ENCODE peak calls at places on chromosomes 7 and 10, in nine cellular contexts. V, U, K, S, H, B, G, A and O are unnamed samples.

GRCh38 chr10:132397671-132398565 is 918 bp downstream of the PWWP2B start:
- DNase-seq in V (no peak), U (no peak), K (no peak), G (peak; percentile 25), H (no peak), B (no peak), S (no peak), A (no peak), O (no peak)

GRCh38 chr10:623039-623438 is 66.4 kb downstream of the DIP2C start:
- DNase-seq in H (no peak), G (no peak), U (no peak), B (no peak), K (no peak), S (no peak), A (no peak), V (no peak), O (no peak)

GRCh38 chr7:1065263-1066260 is 21.2 kb downstream of the GPR146 start:
- DNase-seq in B (peak; percentile 92), S (no peak), U (peak; percentile 90), H (no peak), V (peak; percentile 67), A (peak; percentile 70), G (peak; percentile 76), K (peak; percentile 88), O (peak; percentile 84)

GRCh38 chr7:107167483-107168232 is 1.1 kb upstream of the HBP1 start:
- DNase-seq in V (peak; percentile 34), K (no peak), H (peak; percentile 47), A (no peak), U (no peak), B (peak; percentile 56), S (peak; percentile 63), G (peak; percentile 69), O (peak; percentile 9)

GRCh38 chr7:114865564-114865963 is 56.3 kb upstream of the MDFIC start:
- DNase-seq in A (peak; percentile 20), B (no peak), U (peak; percentile 59), V (peak; percentile 21), K (no peak), H (peak; percentile 46), S (peak; percentile 9), G (peak; percentile 62), O (peak; percentile 9)

GRCh38 chr10:3525832-3526449 is 259.1 kb downstream of the KLF6 start:
- DNase-seq in B (peak; percentile 93), H (peak; percentile 90), A (no peak), G (no peak), K (no peak), S (no peak), U (peak; percentile 54), V (no peak), O (no peak)

GRCh38 chr10:119670717-119671116 is 19.5 kb downstream of the BAG3 start:
- DNase-seq in G (no peak), U (no peak), H (no peak), S (no peak), V (no peak), K (no peak), A (no peak), B (no peak), O (no peak)

GRCh38 chr7:75884401-75884800 is 5.6 kb downstream of the RHBDD2 start:
- DNase-seq in B (no peak), V (no peak), A (no peak), G (no peak), U (no peak), H (no peak), K (no peak), S (no peak), O (no peak)

GRCh38 chr7:80721880-80722595 is 83.6 kb downstream of the CD36 start:
- DNase-seq in U (peak; percentile 10), G (no peak), H (no peak), B (peak; percentile 19), A (no peak), K (no peak), S (no peak), V (no peak), O (no peak)

GRCh38 chr10:109327266-109327665 is 596.0 kb downstream of the XPNPEP1 start:
- DNase-seq in V (no peak), A (no peak), K (no peak), H (no peak), B (no peak), U (no peak), G (no peak), S (no peak), O (no peak)

GRCh38 chr7:1938788-1939433 is 268.8 kb downstream of the ELFN1 start:
- DNase-seq in S (no peak), V (no peak), A (no peak), G (no peak), U (no peak), K (no peak), B (no peak), H (no peak), O (no peak)

GRCh38 chr7:150585199-150585598 is 18.0 kb downstream of the GIMAP4 start:
- DNase-seq in B (no peak), S (no peak), V (no peak), H (no peak), G (no peak), A (no peak), U (no peak), K (no peak), O (no peak)

GRCh38 chr7:20153999-20154398 is 63.2 kb downstream of the MACC1 start:
- DNase-seq in S (no peak), A (no peak), U (no peak), B (no peak), G (no peak), H (no peak), K (no peak), V (no peak), O (no peak)

GRCh38 chr7:132124575-132124974 is 451.7 kb downstream of the PLXNA4 start:
- DNase-seq in B (no peak), G (no peak), A (no peak), U (no peak), K (no peak), S (no peak), H (no peak), V (no peak), O (no peak)

GRCh38 chr10:132649651-132650360 is 112.2 kb downstream of the INPP5A start:
- DNase-seq in S (no peak), H (no peak), K (no peak), G (no peak), U (no peak), V (no peak), B (no peak), A (no peak), O (no peak)

GRCh38 chr7:111987115-111987826 is 218.9 kb downstream of the DOCK4 start:
- DNase-seq in U (no peak), B (no peak), G (no peak), A (no peak), H (peak; percentile 20), K (no peak), V (no peak), S (no peak), O (no peak)

GRCh38 chr7:14734839-14735321 is 167.7 kb downstream of the DGKB start:
- DNase-seq in K (no peak), H (no peak), G (no peak), U (peak; percentile 62), A (no peak), S (peak; percentile 17), V (no peak), B (no peak), O (peak; percentile 1)

GRCh38 chr7:51607447-51607846 is 290.8 kb upstream of the COBL start:
- DNase-seq in K (no peak), G (no peak), H (no peak), A (no peak), V (no peak), B (no peak), S (no peak), U (no peak), O (no peak)

GRCh38 chr7:25966469-25966868 is 185.5 kb upstream of the NFE2L3 start:
- DNase-seq in A (no peak), V (no peak), S (no peak), B (no peak), U (no peak), K (no peak), H (no peak), G (no peak), O (no peak)

GRCh38 chr10:63522129-63522687 is 1.0 kb downstream of the REEP3 start:
- DNase-seq in U (no peak), H (no peak), B (no peak), K (no peak), S (no peak), V (no peak), G (no peak), A (peak; percentile 33), O (no peak)

GRCh38 chr10:110078317-110078716 is 70.5 kb downstream of the ADD3 start:
- DNase-seq in G (no peak), A (no peak), B (no peak), V (no peak), S (no peak), U (no peak), K (no peak), H (no peak), O (no peak)

GRCh38 chr7:135175931-135176330 is 5.4 kb upstream of the CYREN start:
- DNase-seq in K (no peak), A (no peak), U (no peak), V (no peak), H (no peak), B (no peak), S (no peak), G (no peak), O (no peak)

GRCh38 chr10:113947138-113948011 is 92.9 kb downstream of the NHLRC2 start:
- DNase-seq in V (no peak), A (no peak), S (no peak), G (no peak), K (no peak), H (no peak), U (no peak), B (no peak), O (no peak)

GRCh38 chr10:60666221-60666620 is 112.1 kb upstream of the CDK1 start:
- DNase-seq in K (no peak), V (no peak), H (no peak), U (no peak), G (no peak), S (no peak), B (no peak), A (no peak), O (no peak)

GRCh38 chr10:43076876-43077420 is at the start of gene RET:
- DNase-seq in A (no peak), B (no peak), U (peak; percentile 50), S (peak; percentile 65), H (no peak), K (no peak), G (no peak), V (no peak), O (no peak)

GRCh38 chr7:19397917-19398316 is 252.7 kb upstream of the FERD3L start:
- DNase-seq in G (no peak), B (no peak), A (no peak), K (no peak), V (no peak), S (no peak), U (no peak), H (no peak), O (no peak)